ENCODE peak calls at places on chromosome 18, in four cellular contexts. One of them, this sample, is unnamed.

GRCh38 chr18:3248062-3248669 is 565 bp downstream of the MYL12A start:
- DNase-seq in iPS DF 19.7: no peak
- DNase-seq in dermis blood vessel endothelial cell: peak
- DNase-seq in vagina: no peak
- DNase-seq in this sample: no peak

GRCh38 chr18:27707201-27707600 is 469.7 kb downstream of the CDH2 start:
- DNase-seq in iPS DF 19.7: no peak
- DNase-seq in dermis blood vessel endothelial cell: no peak
- DNase-seq in vagina: no peak
- DNase-seq in this sample: no peak

GRCh38 chr18:43662657-43663056 is 385.4 kb upstream of the SYT4 start:
- DNase-seq in iPS DF 19.7: no peak
- DNase-seq in dermis blood vessel endothelial cell: no peak
- DNase-seq in vagina: no peak
- DNase-seq in this sample: no peak

GRCh38 chr18:9209230-9209629 is 72.6 kb downstream of the ANKRD12 start:
- DNase-seq in iPS DF 19.7: no peak
- DNase-seq in dermis blood vessel endothelial cell: no peak
- DNase-seq in vagina: no peak
- DNase-seq in this sample: no peak

GRCh38 chr18:36411745-36412168 is 114.2 kb downstream of the FHOD3 start:
- DNase-seq in iPS DF 19.7: peak
- DNase-seq in dermis blood vessel endothelial cell: peak
- DNase-seq in vagina: no peak
- DNase-seq in this sample: no peak

GRCh38 chr18:31450409-31450808 is 2.9 kb downstream of the DSG3 start:
- DNase-seq in iPS DF 19.7: no peak
- DNase-seq in dermis blood vessel endothelial cell: no peak
- DNase-seq in vagina: no peak
- DNase-seq in this sample: no peak

GRCh38 chr18:48656582-48656981 is 117.8 kb downstream of the CTIF start:
- DNase-seq in iPS DF 19.7: no peak
- DNase-seq in dermis blood vessel endothelial cell: no peak
- DNase-seq in vagina: no peak
- DNase-seq in this sample: no peak

GRCh38 chr18:47113796-47114540 is 36.3 kb downstream of the HDHD2 start:
- DNase-seq in iPS DF 19.7: no peak
- DNase-seq in dermis blood vessel endothelial cell: no peak
- DNase-seq in vagina: no peak
- DNase-seq in this sample: no peak

GRCh38 chr18:49492694-49493033 is 5.6 kb upstream of the C18orf32 start:
- DNase-seq in iPS DF 19.7: no peak
- DNase-seq in dermis blood vessel endothelial cell: no peak
- DNase-seq in vagina: no peak
- DNase-seq in this sample: no peak

GRCh38 chr18:30192216-30192615 is 850.3 kb downstream of the DSC3 start:
- DNase-seq in iPS DF 19.7: no peak
- DNase-seq in dermis blood vessel endothelial cell: no peak
- DNase-seq in vagina: no peak
- DNase-seq in this sample: no peak

GRCh38 chr18:24111936-24112335 is 26.9 kb upstream of the CABYR start:
- DNase-seq in iPS DF 19.7: no peak
- DNase-seq in dermis blood vessel endothelial cell: no peak
- DNase-seq in vagina: no peak
- DNase-seq in this sample: no peak

GRCh38 chr18:48922801-48923730 is 27.7 kb downstream of the SMAD7 start:
- DNase-seq in iPS DF 19.7: no peak
- DNase-seq in dermis blood vessel endothelial cell: peak
- DNase-seq in vagina: no peak
- DNase-seq in this sample: no peak

GRCh38 chr18:78293516-78293915 is 686.1 kb upstream of the SALL3 start:
- DNase-seq in iPS DF 19.7: no peak
- DNase-seq in dermis blood vessel endothelial cell: no peak
- DNase-seq in vagina: no peak
- DNase-seq in this sample: no peak

GRCh38 chr18:63963610-63964256 is 6.1 kb upstream of the SERPINB8 start:
- DNase-seq in iPS DF 19.7: no peak
- DNase-seq in dermis blood vessel endothelial cell: peak
- DNase-seq in vagina: no peak
- DNase-seq in this sample: peak

GRCh38 chr18:12057419-12058039 is 36.1 kb upstream of the ANKRD62 start:
- DNase-seq in iPS DF 19.7: no peak
- DNase-seq in dermis blood vessel endothelial cell: no peak
- DNase-seq in vagina: no peak
- DNase-seq in this sample: no peak

GRCh38 chr18:903703-904102 is 968 bp upstream of the ADCYAP1 start:
- DNase-seq in iPS DF 19.7: no peak
- DNase-seq in dermis blood vessel endothelial cell: peak
- DNase-seq in vagina: no peak
- DNase-seq in this sample: peak

GRCh38 chr18:74682998-74683311 is 85.3 kb downstream of the ZNF407 start:
- DNase-seq in iPS DF 19.7: no peak
- DNase-seq in dermis blood vessel endothelial cell: peak
- DNase-seq in vagina: no peak
- DNase-seq in this sample: no peak

GRCh38 chr18:51059969-51060368 is 30.0 kb downstream of the SMAD4 start:
- DNase-seq in iPS DF 19.7: no peak
- DNase-seq in dermis blood vessel endothelial cell: no peak
- DNase-seq in vagina: no peak
- DNase-seq in this sample: no peak

GRCh38 chr18:48600746-48601090 is 61.9 kb downstream of the CTIF start:
- DNase-seq in iPS DF 19.7: no peak
- DNase-seq in dermis blood vessel endothelial cell: no peak
- DNase-seq in vagina: no peak
- DNase-seq in this sample: no peak

GRCh38 chr18:5440297-5440696 is 103.5 kb downstream of the EPB41L3 start:
- DNase-seq in iPS DF 19.7: no peak
- DNase-seq in dermis blood vessel endothelial cell: no peak
- DNase-seq in vagina: no peak
- DNase-seq in this sample: no peak

GRCh38 chr18:63924551-63924950 is 16.8 kb downstream of the SERPINB10 start:
- DNase-seq in iPS DF 19.7: no peak
- DNase-seq in dermis blood vessel endothelial cell: no peak
- DNase-seq in vagina: no peak
- DNase-seq in this sample: no peak

GRCh38 chr18:77495982-77496690 is 246.5 kb downstream of the GALR1 start:
- DNase-seq in iPS DF 19.7: no peak
- DNase-seq in dermis blood vessel endothelial cell: no peak
- DNase-seq in vagina: no peak
- DNase-seq in this sample: no peak

GRCh38 chr18:8943900-8944870 is 158.3 kb upstream of the NDUFV2 start:
- DNase-seq in iPS DF 19.7: no peak
- DNase-seq in dermis blood vessel endothelial cell: no peak
- DNase-seq in vagina: no peak
- DNase-seq in this sample: peak

GRCh38 chr18:59493019-59493418 is 134.0 kb upstream of the LMAN1 start:
- DNase-seq in iPS DF 19.7: no peak
- DNase-seq in dermis blood vessel endothelial cell: no peak
- DNase-seq in vagina: no peak
- DNase-seq in this sample: no peak

GRCh38 chr18:47899107-47899840 is 31.2 kb downstream of the SMAD2 start:
- DNase-seq in iPS DF 19.7: no peak
- DNase-seq in dermis blood vessel endothelial cell: no peak
- DNase-seq in vagina: no peak
- DNase-seq in this sample: peak

GRCh38 chr18:6279308-6279707 is 135.4 kb downstream of the L3MBTL4 start:
- DNase-seq in iPS DF 19.7: no peak
- DNase-seq in dermis blood vessel endothelial cell: no peak
- DNase-seq in vagina: no peak
- DNase-seq in this sample: no peak

GRCh38 chr18:45547910-45548309 is 67.4 kb upstream of the SLC14A2 start:
- DNase-seq in iPS DF 19.7: no peak
- DNase-seq in dermis blood vessel endothelial cell: no peak
- DNase-seq in vagina: no peak
- DNase-seq in this sample: no peak

GRCh38 chr18:5546660-5547059 is 2.9 kb upstream of the EPB41L3 start:
- DNase-seq in iPS DF 19.7: no peak
- DNase-seq in dermis blood vessel endothelial cell: peak
- DNase-seq in vagina: no peak
- DNase-seq in this sample: no peak

This sample was measured in dermis microvascular lymphatic vessel endothelial cell.